ENCODE peak calls at places on chromosomes 4 and X, in four cellular contexts. O, W, R and V are unnamed samples.
A peak's percentile ranks its signal among the peaks of the same experiment; 100 is the strongest.

GRCh38 chr4:159979351-159979750 is 876.5 kb downstream of the RAPGEF2 start:
- DNase-seq in O (no peak), W (no peak), R (no peak), V (no peak)

GRCh38 chrX:38841766-38842165 is 40.5 kb downstream of the MID1IP1 start:
- DNase-seq in O (no peak), W (peak; percentile 69), R (no peak), V (no peak)

GRCh38 chr4:176340871-176341685 is 21.3 kb downstream of the SPCS3 start:
- DNase-seq in O (no peak), W (peak; percentile 54), R (peak; percentile 24), V (no peak)

GRCh38 chr4:77699731-77700210 is 94.2 kb downstream of the CXCL13 start:
- DNase-seq in O (no peak), W (peak; percentile 33), R (peak; percentile 74), V (no peak)

GRCh38 chrX:87434618-87435017 is 83.0 kb upstream of the KLHL4 start:
- DNase-seq in O (no peak), W (no peak), R (no peak), V (no peak)

GRCh38 chrX:120617996-120618630 is 11.7 kb downstream of the C1GALT1C1 start:
- DNase-seq in O (no peak), W (no peak), R (no peak), V (no peak)

GRCh38 chr4:185504098-185505047 is 30.9 kb downstream of the PDLIM3 start:
- DNase-seq in O (peak; percentile 74), W (peak; percentile 64), R (peak; percentile 95), V (no peak)

GRCh38 chr4:168183717-168184571 is 91.6 kb downstream of the ANXA10 start:
- DNase-seq in O (peak; percentile 43), W (peak; percentile 36), R (peak; percentile 14), V (peak; percentile 24)

GRCh38 chr4:143091862-143092261 is 92.9 kb upstream of the USP38 start:
- DNase-seq in O (no peak), W (no peak), R (no peak), V (no peak)

GRCh38 chr4:56050584-56050983 is 101.8 kb downstream of the CEP135 start:
- DNase-seq in O (no peak), W (no peak), R (no peak), V (no peak)
- H3K4me3 ChIP-seq in O (no peak overlapping the region), W (no peak overlapping the region), R (no peak overlapping the region), V (no peak overlapping the region)

DNA sequence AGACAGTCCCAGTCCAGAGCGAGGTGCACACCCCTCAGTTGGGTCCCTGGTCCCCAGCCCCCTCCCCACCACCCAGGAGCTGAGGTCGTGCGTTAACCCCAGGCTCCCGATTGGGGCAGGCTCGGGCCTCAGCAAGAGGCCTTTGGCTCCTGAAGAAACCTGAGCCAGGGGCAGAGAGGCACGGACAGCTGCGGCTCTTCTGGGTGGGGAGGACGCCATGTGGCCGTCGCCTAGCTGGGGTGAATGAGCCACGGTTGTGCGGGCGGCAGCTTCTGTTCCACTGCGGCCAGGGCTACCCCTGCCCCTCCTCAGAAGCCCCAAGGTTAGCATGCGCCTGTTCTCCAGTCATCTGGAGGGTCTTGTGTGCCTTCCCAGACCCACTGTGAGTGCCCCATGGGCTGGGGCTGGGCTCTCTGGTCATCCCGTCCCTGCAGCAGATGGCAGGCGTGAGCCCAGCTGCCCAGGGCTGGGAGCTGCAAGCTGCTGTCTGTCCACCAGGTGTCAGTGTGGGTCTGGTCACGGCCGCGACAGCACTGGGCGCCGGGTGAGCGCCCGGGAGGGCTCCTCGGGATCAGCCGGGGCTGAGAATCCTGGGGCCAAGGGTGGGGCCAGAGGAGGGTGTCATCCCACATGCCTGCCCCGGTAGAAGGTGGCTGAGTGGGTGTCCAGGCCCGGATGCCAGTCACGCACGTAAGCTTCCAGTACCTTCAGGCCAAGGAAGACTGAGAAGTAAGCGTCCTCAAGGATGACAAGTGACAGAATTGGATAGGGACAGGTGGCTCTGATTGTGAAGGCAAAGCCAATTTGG is 21.9 kb downstream of the ATP2B3 start:
- DNase-seq in O (peak; percentile 24), W (peak; percentile 80), R (peak; percentile 23), V (peak; percentile 28)
- TF ChIP-seq TCF7L2 in O (no peak), W (no peak), R (no peak), V (no peak)

GRCh38 chrX:23331701-23332100 is 2.9 kb upstream of the PTCHD1 start:
- DNase-seq in O (no peak), W (no peak), R (no peak), V (no peak)
- H3K4me3 ChIP-seq in O (no peak overlapping the region), W (no peak overlapping the region), R (no peak overlapping the region), V (no peak overlapping the region)

DNA sequence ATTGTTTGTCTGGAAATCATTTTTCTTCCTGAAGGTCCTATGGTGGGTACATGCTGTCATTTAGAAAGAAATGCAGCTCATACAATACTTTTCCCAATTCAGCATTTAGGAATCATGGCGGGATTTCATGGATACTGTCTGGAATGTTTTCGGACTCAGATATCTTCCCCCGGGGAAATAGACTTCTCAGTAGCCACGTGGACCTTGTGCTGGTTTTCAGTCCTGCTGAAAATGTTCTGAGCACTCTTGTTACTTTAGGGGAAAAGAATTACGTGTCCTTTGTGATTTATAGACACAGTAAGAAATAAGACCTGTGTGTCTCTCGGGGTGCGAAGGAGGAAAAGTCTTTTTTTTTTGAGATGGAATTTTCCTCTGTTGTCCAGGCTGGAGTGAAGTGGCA is 3.8 kb downstream of the CD99 start:
- DNase-seq in O (no peak), W (no peak), R (no peak), V (no peak)
- TF ChIP-seq TCF7L2 in O (no peak), W (no peak), R (no peak), V (no peak)

DNA sequence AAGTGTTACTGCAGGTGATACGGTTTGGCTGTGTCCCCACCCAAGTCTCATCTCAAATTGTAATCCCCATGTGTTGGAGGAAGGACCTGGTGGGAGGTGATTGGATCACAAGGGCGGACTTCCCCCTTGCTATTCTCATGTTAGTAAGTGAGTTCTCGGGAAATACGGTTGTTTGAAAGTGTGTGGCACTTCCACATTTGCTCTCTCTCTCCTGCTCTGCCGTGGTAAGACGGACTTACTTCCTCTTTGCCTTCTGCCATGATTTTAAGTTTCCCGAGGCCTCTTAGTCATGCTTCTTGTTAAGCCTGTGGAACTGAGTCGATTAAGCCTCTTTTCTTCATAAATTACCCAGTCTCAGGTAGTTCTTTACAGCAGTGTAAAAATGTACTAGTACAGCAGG is 65.2 kb upstream of the SLC7A11 start:
- DNase-seq in O (no peak), W (peak; percentile 9), R (no peak), V (no peak)
- H3K4me3 ChIP-seq in O (no peak overlapping the region), W (no peak overlapping the region), R (no peak overlapping the region), V (no peak overlapping the region)

DNA sequence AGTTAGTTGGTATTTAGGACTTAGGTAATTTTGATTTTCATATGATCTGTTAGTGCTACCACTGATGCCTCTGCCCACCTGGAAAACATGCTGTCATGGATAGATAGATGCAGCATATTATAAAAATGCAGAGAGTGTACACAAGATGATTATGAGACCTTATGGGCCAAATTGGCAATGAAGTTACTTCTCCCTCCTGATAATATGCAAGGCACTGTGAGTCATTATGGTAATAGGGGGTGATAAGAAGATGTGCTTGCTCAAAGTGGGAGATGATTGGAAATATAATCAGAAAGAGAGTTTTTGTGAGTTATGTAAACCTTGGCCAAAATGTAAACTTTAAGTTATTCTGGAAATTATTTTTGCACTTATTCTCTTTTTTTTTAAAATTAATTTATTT is 56.6 kb upstream of the RHOH start:
- DNase-seq in O (no peak), W (peak; percentile 41), R (no peak), V (no peak)
- TF ChIP-seq TCF7L2 in O (no peak), W (no peak), R (no peak), V (no peak)

DNA sequence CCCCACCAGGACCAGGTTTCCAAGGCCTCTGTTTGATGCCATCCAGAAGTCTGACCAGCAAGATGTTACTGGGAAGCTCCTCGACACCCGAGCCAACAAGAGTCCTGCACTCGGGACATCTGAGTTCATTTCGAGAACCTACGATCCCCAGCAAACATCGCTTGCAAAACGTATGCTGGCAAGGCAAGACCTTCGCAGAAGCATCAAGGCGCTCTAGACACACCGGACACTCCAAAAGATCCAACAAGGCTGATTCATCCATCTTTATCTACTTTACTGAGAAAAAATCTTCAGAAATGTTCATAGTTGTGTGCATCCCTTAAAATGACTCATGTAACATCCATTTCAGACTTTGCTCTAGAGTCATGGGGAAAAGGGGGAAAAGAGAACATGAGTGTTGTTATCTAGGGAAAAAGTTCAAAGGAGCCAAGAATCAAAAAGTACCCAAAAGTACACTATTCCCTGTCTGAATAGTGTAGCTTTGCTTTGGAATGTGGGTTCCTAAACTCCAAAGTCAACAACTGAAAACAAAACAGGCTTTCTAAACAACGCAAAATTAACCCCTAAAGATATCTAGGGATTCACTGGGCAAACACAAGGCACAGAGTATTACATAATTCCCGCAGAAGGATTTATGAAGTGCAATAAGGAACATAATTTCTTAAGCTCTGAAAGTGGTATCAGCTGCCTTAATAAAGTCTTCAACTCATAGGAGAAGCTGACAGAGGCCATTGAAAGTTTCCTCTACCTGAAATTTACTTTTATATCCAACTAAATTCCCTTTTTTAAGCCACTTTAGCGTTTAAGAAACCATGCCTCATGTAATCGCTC is 1.6 kb downstream of the SH3RF1 start:
- DNase-seq in O (no peak), W (no peak), R (peak; percentile 75), V (no peak)
- H3K4me3 ChIP-seq in O (peak overlapping the region; percentile 87), W (no peak overlapping the region), R (peak overlapping the region; percentile 73), V (peak overlapping the region; percentile 81)